ENCODE peak calls at places on chromosomes 12 and 14, in seven cellular contexts. One of them, this sample, is unnamed.

GRCh38 chr12:60201891-60202290 is 606.1 kb downstream of the SLC16A7 start:
- DNase-seq in T-helper 2 cell: no peak
- DNase-seq in osteocyte: no peak
- DNase-seq in stimulated activated CD8-positive, alpha-beta memory T cell treated with anti-CD3 and anti-CD28 coated beads, Interleukin-4, amount 100 ng/mL, for 48 hours: no peak
- DNase-seq in choroid plexus epithelial cell: peak
- DNase-seq in neuronal stem cell: no peak
- DNase-seq in coronary artery: no peak
- DNase-seq in this sample: no peak

GRCh38 chr14:43568022-43568421 is 939.1 kb downstream of the FSCB start:
- DNase-seq in T-helper 2 cell: no peak
- DNase-seq in osteocyte: no peak
- DNase-seq in stimulated activated CD8-positive, alpha-beta memory T cell treated with anti-CD3 and anti-CD28 coated beads, Interleukin-4, amount 100 ng/mL, for 48 hours: no peak
- DNase-seq in choroid plexus epithelial cell: no peak
- DNase-seq in neuronal stem cell: no peak
- DNase-seq in coronary artery: no peak
- DNase-seq in this sample: no peak

GRCh38 chr14:62592877-62593276 is 452.4 kb downstream of the KCNH5 start:
- DNase-seq in T-helper 2 cell: no peak
- DNase-seq in osteocyte: no peak
- DNase-seq in stimulated activated CD8-positive, alpha-beta memory T cell treated with anti-CD3 and anti-CD28 coated beads, Interleukin-4, amount 100 ng/mL, for 48 hours: no peak
- DNase-seq in choroid plexus epithelial cell: peak
- DNase-seq in neuronal stem cell: no peak
- DNase-seq in coronary artery: no peak
- DNase-seq in this sample: no peak

GRCh38 chr12:127162307-127162706 is 1104.7 kb upstream of the TMEM132C start:
- DNase-seq in T-helper 2 cell: peak
- DNase-seq in osteocyte: peak
- DNase-seq in stimulated activated CD8-positive, alpha-beta memory T cell treated with anti-CD3 and anti-CD28 coated beads, Interleukin-4, amount 100 ng/mL, for 48 hours: no peak
- DNase-seq in choroid plexus epithelial cell: no peak
- DNase-seq in neuronal stem cell: no peak
- DNase-seq in coronary artery: no peak
- DNase-seq in this sample: no peak

GRCh38 chr12:32397703-32398102 is 1.7 kb upstream of the FGD4 start:
- DNase-seq in T-helper 2 cell: no peak
- DNase-seq in osteocyte: peak
- DNase-seq in stimulated activated CD8-positive, alpha-beta memory T cell treated with anti-CD3 and anti-CD28 coated beads, Interleukin-4, amount 100 ng/mL, for 48 hours: no peak
- DNase-seq in choroid plexus epithelial cell: no peak
- DNase-seq in neuronal stem cell: no peak
- DNase-seq in coronary artery: no peak
- DNase-seq in this sample: no peak

GRCh38 chr12:49652921-49653520 is 29.7 kb downstream of the PRPF40B start:
- DNase-seq in T-helper 2 cell: no peak
- DNase-seq in osteocyte: no peak
- DNase-seq in stimulated activated CD8-positive, alpha-beta memory T cell treated with anti-CD3 and anti-CD28 coated beads, Interleukin-4, amount 100 ng/mL, for 48 hours: no peak
- DNase-seq in choroid plexus epithelial cell: no peak
- DNase-seq in neuronal stem cell: no peak
- DNase-seq in coronary artery: no peak
- DNase-seq in this sample: no peak

GRCh38 chr14:82075566-82075965 is 541.9 kb upstream of the SEL1L start:
- DNase-seq in T-helper 2 cell: peak
- DNase-seq in osteocyte: no peak
- DNase-seq in stimulated activated CD8-positive, alpha-beta memory T cell treated with anti-CD3 and anti-CD28 coated beads, Interleukin-4, amount 100 ng/mL, for 48 hours: peak
- DNase-seq in choroid plexus epithelial cell: peak
- DNase-seq in neuronal stem cell: peak
- DNase-seq in coronary artery: no peak
- DNase-seq in this sample: no peak

GRCh38 chr12:129594098-129594497 is 309.7 kb downstream of the TMEM132D start:
- DNase-seq in T-helper 2 cell: no peak
- DNase-seq in osteocyte: no peak
- DNase-seq in stimulated activated CD8-positive, alpha-beta memory T cell treated with anti-CD3 and anti-CD28 coated beads, Interleukin-4, amount 100 ng/mL, for 48 hours: no peak
- DNase-seq in choroid plexus epithelial cell: no peak
- DNase-seq in neuronal stem cell: no peak
- DNase-seq in coronary artery: no peak
- DNase-seq in this sample: no peak

GRCh38 chr12:109716512-109717389 is 3.1 kb downstream of the FAM222A start:
- DNase-seq in T-helper 2 cell: no peak
- DNase-seq in osteocyte: no peak
- DNase-seq in stimulated activated CD8-positive, alpha-beta memory T cell treated with anti-CD3 and anti-CD28 coated beads, Interleukin-4, amount 100 ng/mL, for 48 hours: no peak
- DNase-seq in choroid plexus epithelial cell: no peak
- DNase-seq in neuronal stem cell: no peak
- DNase-seq in coronary artery: no peak
- DNase-seq in this sample: no peak

GRCh38 chr12:29207120-29207519 is 58.0 kb downstream of the FAR2 start:
- DNase-seq in T-helper 2 cell: no peak
- DNase-seq in osteocyte: no peak
- DNase-seq in stimulated activated CD8-positive, alpha-beta memory T cell treated with anti-CD3 and anti-CD28 coated beads, Interleukin-4, amount 100 ng/mL, for 48 hours: no peak
- DNase-seq in choroid plexus epithelial cell: peak
- DNase-seq in neuronal stem cell: no peak
- DNase-seq in coronary artery: no peak
- DNase-seq in this sample: no peak

GRCh38 chr14:45252356-45253069 is 489 bp downstream of the MIS18BP1 start:
- DNase-seq in T-helper 2 cell: peak
- DNase-seq in osteocyte: no peak
- DNase-seq in stimulated activated CD8-positive, alpha-beta memory T cell treated with anti-CD3 and anti-CD28 coated beads, Interleukin-4, amount 100 ng/mL, for 48 hours: peak
- DNase-seq in choroid plexus epithelial cell: no peak
- DNase-seq in neuronal stem cell: no peak
- DNase-seq in coronary artery: no peak
- DNase-seq in this sample: no peak

GRCh38 chr14:100694579-100695422 is 31.9 kb upstream of the DLK1 start:
- DNase-seq in T-helper 2 cell: no peak
- DNase-seq in osteocyte: no peak
- DNase-seq in stimulated activated CD8-positive, alpha-beta memory T cell treated with anti-CD3 and anti-CD28 coated beads, Interleukin-4, amount 100 ng/mL, for 48 hours: no peak
- DNase-seq in choroid plexus epithelial cell: no peak
- DNase-seq in neuronal stem cell: no peak
- DNase-seq in coronary artery: no peak
- DNase-seq in this sample: no peak

GRCh38 chr14:56561586-56561985 is 18.0 kb upstream of the TMEM260 start:
- DNase-seq in T-helper 2 cell: no peak
- DNase-seq in osteocyte: no peak
- DNase-seq in stimulated activated CD8-positive, alpha-beta memory T cell treated with anti-CD3 and anti-CD28 coated beads, Interleukin-4, amount 100 ng/mL, for 48 hours: no peak
- DNase-seq in choroid plexus epithelial cell: no peak
- DNase-seq in neuronal stem cell: no peak
- DNase-seq in coronary artery: no peak
- DNase-seq in this sample: no peak

GRCh38 chr14:66070542-66071319 is 415.4 kb upstream of the CCDC196 start:
- DNase-seq in T-helper 2 cell: peak
- DNase-seq in osteocyte: no peak
- DNase-seq in stimulated activated CD8-positive, alpha-beta memory T cell treated with anti-CD3 and anti-CD28 coated beads, Interleukin-4, amount 100 ng/mL, for 48 hours: peak
- DNase-seq in choroid plexus epithelial cell: peak
- DNase-seq in neuronal stem cell: peak
- DNase-seq in coronary artery: no peak
- DNase-seq in this sample: peak

GRCh38 chr12:4156317-4156716 is 117.2 kb upstream of the CCND2 start:
- DNase-seq in T-helper 2 cell: no peak
- DNase-seq in osteocyte: peak
- DNase-seq in stimulated activated CD8-positive, alpha-beta memory T cell treated with anti-CD3 and anti-CD28 coated beads, Interleukin-4, amount 100 ng/mL, for 48 hours: peak
- DNase-seq in choroid plexus epithelial cell: no peak
- DNase-seq in neuronal stem cell: no peak
- DNase-seq in coronary artery: no peak
- DNase-seq in this sample: no peak

GRCh38 chr14:101198398-101199027 is 295.0 kb upstream of the RTL1 start:
- DNase-seq in T-helper 2 cell: no peak
- DNase-seq in osteocyte: peak
- DNase-seq in stimulated activated CD8-positive, alpha-beta memory T cell treated with anti-CD3 and anti-CD28 coated beads, Interleukin-4, amount 100 ng/mL, for 48 hours: peak
- DNase-seq in choroid plexus epithelial cell: no peak
- DNase-seq in neuronal stem cell: no peak
- DNase-seq in coronary artery: peak
- DNase-seq in this sample: no peak

GRCh38 chr14:96038920-96039632 is at the start of gene C14orf132:
- DNase-seq in T-helper 2 cell: peak
- DNase-seq in osteocyte: no peak
- DNase-seq in stimulated activated CD8-positive, alpha-beta memory T cell treated with anti-CD3 and anti-CD28 coated beads, Interleukin-4, amount 100 ng/mL, for 48 hours: peak
- DNase-seq in choroid plexus epithelial cell: peak
- DNase-seq in neuronal stem cell: no peak
- DNase-seq in coronary artery: peak
- DNase-seq in this sample: peak

GRCh38 chr14:100307215-100308111 is 1.2 kb upstream of the SLC25A29 start:
- DNase-seq in T-helper 2 cell: no peak
- DNase-seq in osteocyte: no peak
- DNase-seq in stimulated activated CD8-positive, alpha-beta memory T cell treated with anti-CD3 and anti-CD28 coated beads, Interleukin-4, amount 100 ng/mL, for 48 hours: no peak
- DNase-seq in choroid plexus epithelial cell: no peak
- DNase-seq in neuronal stem cell: no peak
- DNase-seq in coronary artery: no peak
- DNase-seq in this sample: no peak

GRCh38 chr12:26192142-26192541 is 3.2 kb upstream of the SSPN start:
- DNase-seq in T-helper 2 cell: no peak
- DNase-seq in osteocyte: no peak
- DNase-seq in stimulated activated CD8-positive, alpha-beta memory T cell treated with anti-CD3 and anti-CD28 coated beads, Interleukin-4, amount 100 ng/mL, for 48 hours: no peak
- DNase-seq in choroid plexus epithelial cell: no peak
- DNase-seq in neuronal stem cell: no peak
- DNase-seq in coronary artery: no peak
- DNase-seq in this sample: no peak

GRCh38 chr12:61566183-61566582 is 694.0 kb upstream of the USP15 start:
- DNase-seq in T-helper 2 cell: no peak
- DNase-seq in osteocyte: no peak
- DNase-seq in stimulated activated CD8-positive, alpha-beta memory T cell treated with anti-CD3 and anti-CD28 coated beads, Interleukin-4, amount 100 ng/mL, for 48 hours: no peak
- DNase-seq in choroid plexus epithelial cell: no peak
- DNase-seq in neuronal stem cell: no peak
- DNase-seq in coronary artery: no peak
- DNase-seq in this sample: no peak

GRCh38 chr12:89529738-89530137 is 3.9 kb upstream of the POC1B start:
- DNase-seq in T-helper 2 cell: peak
- DNase-seq in osteocyte: no peak
- DNase-seq in stimulated activated CD8-positive, alpha-beta memory T cell treated with anti-CD3 and anti-CD28 coated beads, Interleukin-4, amount 100 ng/mL, for 48 hours: no peak
- DNase-seq in choroid plexus epithelial cell: peak
- DNase-seq in neuronal stem cell: peak
- DNase-seq in coronary artery: no peak
- DNase-seq in this sample: no peak

GRCh38 chr12:116395381-116395780 is 117.9 kb upstream of the MED13L start:
- DNase-seq in T-helper 2 cell: no peak
- DNase-seq in osteocyte: no peak
- DNase-seq in stimulated activated CD8-positive, alpha-beta memory T cell treated with anti-CD3 and anti-CD28 coated beads, Interleukin-4, amount 100 ng/mL, for 48 hours: no peak
- DNase-seq in choroid plexus epithelial cell: no peak
- DNase-seq in neuronal stem cell: no peak
- DNase-seq in coronary artery: no peak
- DNase-seq in this sample: no peak

GRCh38 chr14:87133073-87133815 is 859.7 kb downstream of the GALC start:
- DNase-seq in T-helper 2 cell: no peak
- DNase-seq in osteocyte: no peak
- DNase-seq in stimulated activated CD8-positive, alpha-beta memory T cell treated with anti-CD3 and anti-CD28 coated beads, Interleukin-4, amount 100 ng/mL, for 48 hours: no peak
- DNase-seq in choroid plexus epithelial cell: no peak
- DNase-seq in neuronal stem cell: no peak
- DNase-seq in coronary artery: no peak
- DNase-seq in this sample: no peak

GRCh38 chr14:23183479-23183878 is at the start of gene SLC7A8:
- DNase-seq in T-helper 2 cell: peak
- DNase-seq in osteocyte: no peak
- DNase-seq in stimulated activated CD8-positive, alpha-beta memory T cell treated with anti-CD3 and anti-CD28 coated beads, Interleukin-4, amount 100 ng/mL, for 48 hours: peak
- DNase-seq in choroid plexus epithelial cell: no peak
- DNase-seq in neuronal stem cell: no peak
- DNase-seq in coronary artery: no peak
- DNase-seq in this sample: no peak

GRCh38 chr12:68733661-68734071 is 12.3 kb upstream of the SLC35E3 start:
- DNase-seq in T-helper 2 cell: no peak
- DNase-seq in osteocyte: no peak
- DNase-seq in stimulated activated CD8-positive, alpha-beta memory T cell treated with anti-CD3 and anti-CD28 coated beads, Interleukin-4, amount 100 ng/mL, for 48 hours: no peak
- DNase-seq in choroid plexus epithelial cell: peak
- DNase-seq in neuronal stem cell: no peak
- DNase-seq in coronary artery: no peak
- DNase-seq in this sample: no peak

GRCh38 chr12:54870048-54870447 is 15.7 kb downstream of the MUCL1 start:
- DNase-seq in T-helper 2 cell: no peak
- DNase-seq in osteocyte: no peak
- DNase-seq in stimulated activated CD8-positive, alpha-beta memory T cell treated with anti-CD3 and anti-CD28 coated beads, Interleukin-4, amount 100 ng/mL, for 48 hours: no peak
- DNase-seq in choroid plexus epithelial cell: no peak
- DNase-seq in neuronal stem cell: no peak
- DNase-seq in coronary artery: no peak
- DNase-seq in this sample: no peak

GRCh38 chr14:20603813-20604212 is 12.6 kb upstream of the RNASE12 start:
- DNase-seq in T-helper 2 cell: no peak
- DNase-seq in osteocyte: no peak
- DNase-seq in stimulated activated CD8-positive, alpha-beta memory T cell treated with anti-CD3 and anti-CD28 coated beads, Interleukin-4, amount 100 ng/mL, for 48 hours: no peak
- DNase-seq in choroid plexus epithelial cell: no peak
- DNase-seq in neuronal stem cell: no peak
- DNase-seq in coronary artery: no peak
- DNase-seq in this sample: no peak

GRCh38 chr12:110758922-110759321 is 16.2 kb upstream of the PPP1CC start:
- DNase-seq in T-helper 2 cell: no peak
- DNase-seq in osteocyte: no peak
- DNase-seq in stimulated activated CD8-positive, alpha-beta memory T cell treated with anti-CD3 and anti-CD28 coated beads, Interleukin-4, amount 100 ng/mL, for 48 hours: no peak
- DNase-seq in choroid plexus epithelial cell: no peak
- DNase-seq in neuronal stem cell: no peak
- DNase-seq in coronary artery: no peak
- DNase-seq in this sample: no peak

GRCh38 chr14:24273422-24273998 is 2.1 kb upstream of the RABGGTA start:
- DNase-seq in T-helper 2 cell: peak
- DNase-seq in osteocyte: no peak
- DNase-seq in stimulated activated CD8-positive, alpha-beta memory T cell treated with anti-CD3 and anti-CD28 coated beads, Interleukin-4, amount 100 ng/mL, for 48 hours: no peak
- DNase-seq in choroid plexus epithelial cell: peak
- DNase-seq in neuronal stem cell: no peak
- DNase-seq in coronary artery: no peak
- DNase-seq in this sample: no peak

GRCh38 chr12:64273527-64274403 is 51.7 kb upstream of the KICS2 start:
- DNase-seq in T-helper 2 cell: peak
- DNase-seq in osteocyte: no peak
- DNase-seq in stimulated activated CD8-positive, alpha-beta memory T cell treated with anti-CD3 and anti-CD28 coated beads, Interleukin-4, amount 100 ng/mL, for 48 hours: peak
- DNase-seq in choroid plexus epithelial cell: peak
- DNase-seq in neuronal stem cell: no peak
- DNase-seq in coronary artery: no peak
- DNase-seq in this sample: no peak

GRCh38 chr12:83065562-83065961 is 378.9 kb downstream of the TMTC2 start:
- DNase-seq in T-helper 2 cell: no peak
- DNase-seq in osteocyte: no peak
- DNase-seq in stimulated activated CD8-positive, alpha-beta memory T cell treated with anti-CD3 and anti-CD28 coated beads, Interleukin-4, amount 100 ng/mL, for 48 hours: no peak
- DNase-seq in choroid plexus epithelial cell: no peak
- DNase-seq in neuronal stem cell: no peak
- DNase-seq in coronary artery: no peak
- DNase-seq in this sample: no peak

GRCh38 chr14:32073537-32074189 is 3.4 kb upstream of the ARHGAP5 start:
- DNase-seq in T-helper 2 cell: peak
- DNase-seq in osteocyte: no peak
- DNase-seq in stimulated activated CD8-positive, alpha-beta memory T cell treated with anti-CD3 and anti-CD28 coated beads, Interleukin-4, amount 100 ng/mL, for 48 hours: peak
- DNase-seq in choroid plexus epithelial cell: peak
- DNase-seq in neuronal stem cell: peak
- DNase-seq in coronary artery: no peak
- DNase-seq in this sample: peak

GRCh38 chr14:99317231-99318090 is 45.5 kb upstream of the BCL11B start:
- DNase-seq in T-helper 2 cell: no peak
- DNase-seq in osteocyte: peak
- DNase-seq in stimulated activated CD8-positive, alpha-beta memory T cell treated with anti-CD3 and anti-CD28 coated beads, Interleukin-4, amount 100 ng/mL, for 48 hours: no peak
- DNase-seq in choroid plexus epithelial cell: no peak
- DNase-seq in neuronal stem cell: no peak
- DNase-seq in coronary artery: peak
- DNase-seq in this sample: no peak

GRCh38 chr12:143964-144649 is 69.8 kb downstream of the SLC6A12 start:
- DNase-seq in T-helper 2 cell: no peak
- DNase-seq in osteocyte: no peak
- DNase-seq in stimulated activated CD8-positive, alpha-beta memory T cell treated with anti-CD3 and anti-CD28 coated beads, Interleukin-4, amount 100 ng/mL, for 48 hours: no peak
- DNase-seq in choroid plexus epithelial cell: no peak
- DNase-seq in neuronal stem cell: no peak
- DNase-seq in coronary artery: no peak
- DNase-seq in this sample: no peak

GRCh38 chr12:125198647-125199046 is 133.4 kb downstream of the AACS start:
- DNase-seq in T-helper 2 cell: no peak
- DNase-seq in osteocyte: no peak
- DNase-seq in stimulated activated CD8-positive, alpha-beta memory T cell treated with anti-CD3 and anti-CD28 coated beads, Interleukin-4, amount 100 ng/mL, for 48 hours: no peak
- DNase-seq in choroid plexus epithelial cell: no peak
- DNase-seq in neuronal stem cell: no peak
- DNase-seq in coronary artery: no peak
- DNase-seq in this sample: no peak

GRCh38 chr14:34013714-34014055 is 62.8 kb upstream of the EGLN3 start:
- DNase-seq in T-helper 2 cell: peak
- DNase-seq in osteocyte: no peak
- DNase-seq in stimulated activated CD8-positive, alpha-beta memory T cell treated with anti-CD3 and anti-CD28 coated beads, Interleukin-4, amount 100 ng/mL, for 48 hours: no peak
- DNase-seq in choroid plexus epithelial cell: no peak
- DNase-seq in neuronal stem cell: no peak
- DNase-seq in coronary artery: no peak
- DNase-seq in this sample: no peak

GRCh38 chr12:57175428-57176138 is 28.2 kb upstream of the LRP1-AS start:
- DNase-seq in T-helper 2 cell: peak
- DNase-seq in osteocyte: peak
- DNase-seq in stimulated activated CD8-positive, alpha-beta memory T cell treated with anti-CD3 and anti-CD28 coated beads, Interleukin-4, amount 100 ng/mL, for 48 hours: peak
- DNase-seq in choroid plexus epithelial cell: peak
- DNase-seq in neuronal stem cell: peak
- DNase-seq in coronary artery: peak
- DNase-seq in this sample: no peak

GRCh38 chr12:6869049-6870021 is 2.0 kb downstream of the TPI1 start:
- DNase-seq in T-helper 2 cell: peak
- DNase-seq in osteocyte: peak
- DNase-seq in stimulated activated CD8-positive, alpha-beta memory T cell treated with anti-CD3 and anti-CD28 coated beads, Interleukin-4, amount 100 ng/mL, for 48 hours: peak
- DNase-seq in choroid plexus epithelial cell: peak
- DNase-seq in neuronal stem cell: peak
- DNase-seq in coronary artery: no peak
- DNase-seq in this sample: peak

This sample was measured in T-helper 22 cell.